ENCODE peak calls at places on chromosomes 13 and 19, in six cellular contexts. K, E, S, B, Y and O are unnamed samples.

GRCh38 chr13:36728006-36728405 is 54.2 kb downstream of the SERTM1 start:
- DNase-seq in K (no peak), E (no peak), S (no peak), B (no peak), Y (no peak), O (no peak)

GRCh38 chr19:48639483-48640375 is 2.5 kb upstream of the DBP start:
- DNase-seq in K (no peak), E (no peak), S (no peak), B (no peak), Y (no peak), O (no peak)

GRCh38 chr13:28494861-28495585 is at the start of gene FLT1:
- DNase-seq in K (peak), E (no peak), S (no peak), B (peak), Y (no peak), O (peak)

GRCh38 chr19:49590971-49591730 is at the start of gene PRR12:
- DNase-seq in K (no peak), E (peak), S (peak), B (peak), Y (peak), O (peak)

GRCh38 chr19:926595-927043 is 784 bp downstream of the ARID3A start:
- DNase-seq in K (peak), E (no peak), S (peak), B (no peak), Y (peak), O (no peak)

GRCh38 chr13:40271511-40271910 is 394.9 kb downstream of the FOXO1 start:
- DNase-seq in K (no peak), E (no peak), S (no peak), B (no peak), Y (no peak), O (peak)

GRCh38 chr13:30898721-30899188 is 7.3 kb upstream of the MEDAG start:
- DNase-seq in K (no peak), E (no peak), S (peak), B (no peak), Y (no peak), O (no peak)

GRCh38 chr19:42284066-42284501 is 15.0 kb downstream of the CIC start:
- DNase-seq in K (no peak), E (peak), S (peak), B (peak), Y (no peak), O (peak)

GRCh38 chr13:105202384-105202783 is 1333.1 kb downstream of the EFNB2 start:
- DNase-seq in K (no peak), E (no peak), S (peak), B (no peak), Y (no peak), O (no peak)

GRCh38 chr19:50718255-50719118 is 1.1 kb downstream of the SHANK1 start:
- DNase-seq in K (no peak), E (no peak), S (no peak), B (no peak), Y (no peak), O (no peak)

GRCh38 chr13:38821753-38822551 is 135.1 kb downstream of the FREM2 start:
- DNase-seq in K (no peak), E (no peak), S (no peak), B (no peak), Y (no peak), O (no peak)

GRCh38 chr19:391199-391557 is 17.8 kb downstream of the C2CD4C start:
- DNase-seq in K (no peak), E (no peak), S (no peak), B (no peak), Y (no peak), O (no peak)

GRCh38 chr13:74210693-74211393 is 76.6 kb upstream of the KLF12 start:
- DNase-seq in K (peak), E (no peak), S (peak), B (no peak), Y (no peak), O (no peak)

GRCh38 chr13:50493683-50494082 is 349.8 kb downstream of the DLEU7 start:
- DNase-seq in K (no peak), E (no peak), S (no peak), B (no peak), Y (no peak), O (no peak)

GRCh38 chr13:77918391-77919261 is at the start of gene EDNRB:
- DNase-seq in K (peak), E (no peak), S (peak), B (peak), Y (no peak), O (no peak)

GRCh38 chr13:24041822-24042221 is 118.7 kb upstream of the SPATA13 start:
- DNase-seq in K (no peak), E (no peak), S (no peak), B (no peak), Y (no peak), O (no peak)

GRCh38 chr19:50580970-50581636 is 12.9 kb upstream of the LRRC4B start:
- DNase-seq in K (no peak), E (no peak), S (no peak), B (no peak), Y (no peak), O (no peak)

GRCh38 chr13:110454227-110454859 is 107.2 kb downstream of the RAB20 start:
- DNase-seq in K (no peak), E (no peak), S (no peak), B (no peak), Y (no peak), O (no peak)

GRCh38 chr13:114311908-114312307 is 2.4 kb upstream of the CHAMP1 start:
- DNase-seq in K (no peak), E (no peak), S (no peak), B (no peak), Y (no peak), O (no peak)

GRCh38 chr13:37065893-37066526 is 6.5 kb upstream of the SUPT20H start:
- DNase-seq in K (no peak), E (no peak), S (no peak), B (no peak), Y (no peak), O (no peak)

GRCh38 chr19:15373644-15374043 is 5.9 kb downstream of the AKAP8 start:
- DNase-seq in K (no peak), E (no peak), S (no peak), B (no peak), Y (no peak), O (no peak)

GRCh38 chr13:111948281-111948680 is 118.7 kb upstream of the SOX1 start:
- DNase-seq in K (no peak), E (no peak), S (no peak), B (no peak), Y (no peak), O (no peak)

GRCh38 chr13:36819811-36820140 is 754 bp downstream of the RFXAP start:
- DNase-seq in K (peak), E (peak), S (peak), B (peak), Y (peak), O (peak)

GRCh38 chr13:113547248-113547971 is 37.1 kb upstream of the TFDP1 start:
- DNase-seq in K (peak), E (no peak), S (peak), B (peak), Y (no peak), O (no peak)

GRCh38 chr13:110920038-110920437 is 5.2 kb upstream of the ANKRD10 start:
- DNase-seq in K (no peak), E (no peak), S (no peak), B (no peak), Y (no peak), O (no peak)

GRCh38 chr19:18778826-18779354 is 12.2 kb downstream of the COMP start:
- DNase-seq in K (no peak), E (no peak), S (no peak), B (no peak), Y (no peak), O (no peak)

GRCh38 chr19:9958451-9958850 is 22.1 kb upstream of the OLFM2 start:
- DNase-seq in K (no peak), E (no peak), S (peak), B (no peak), Y (no peak), O (no peak)

GRCh38 chr13:66171821-66172220 is 1058.3 kb downstream of the PCDH9 start:
- DNase-seq in K (peak), E (no peak), S (no peak), B (no peak), Y (no peak), O (no peak)

GRCh38 chr13:29934531-29935308 is 84.3 kb upstream of the UBL3 start:
- DNase-seq in K (no peak), E (no peak), S (no peak), B (peak), Y (no peak), O (no peak)

GRCh38 chr19:3315676-3315973 is 50.8 kb upstream of the NFIC start:
- DNase-seq in K (no peak), E (no peak), S (no peak), B (no peak), Y (no peak), O (no peak)

GRCh38 chr19:12047868-12048267 is 4.9 kb downstream of the ZNF878 start:
- DNase-seq in K (no peak), E (no peak), S (no peak), B (no peak), Y (no peak), O (no peak)

GRCh38 chr19:40279120-40279551 is 6.0 kb downstream of the AKT2 start:
- DNase-seq in K (peak), E (no peak), S (peak), B (no peak), Y (no peak), O (peak)

GRCh38 chr19:19531951-19532805 is 3.5 kb downstream of the YJEFN3 start:
- DNase-seq in K (peak), E (peak), S (peak), B (peak), Y (peak), O (peak)

GRCh38 chr13:29754486-29754806 is 96.0 kb downstream of the UBL3 start:
- DNase-seq in K (no peak), E (no peak), S (peak), B (no peak), Y (no peak), O (no peak)

GRCh38 chr13:43730642-43731041 is 56.1 kb downstream of the ENOX1 start:
- DNase-seq in K (no peak), E (no peak), S (peak), B (no peak), Y (no peak), O (no peak)

GRCh38 chr13:77698211-77699058 is 948 bp downstream of the SLAIN1 start:
- DNase-seq in K (peak), E (peak), S (no peak), B (peak), Y (no peak), O (peak)

GRCh38 chr13:81671103-81671502 is 1330.2 kb upstream of the SPRY2 start:
- DNase-seq in K (no peak), E (no peak), S (no peak), B (no peak), Y (no peak), O (no peak)

GRCh38 chr13:30985637-30986205 is 53.3 kb downstream of the TEX26 start:
- DNase-seq in K (no peak), E (no peak), S (peak), B (no peak), Y (no peak), O (no peak)

GRCh38 chr13:109821038-109821545 is 34.7 kb upstream of the IRS2 start:
- DNase-seq in K (no peak), E (no peak), S (no peak), B (no peak), Y (no peak), O (no peak)